ENCODE peak calls at places on chromosomes 12 and 14, in nine cellular contexts. H, K, U, Z, A, R, F, M and O are unnamed samples.

GRCh38 chr14:97866186-97866585 is 1069.0 kb downstream of the VRK1 start:
- ATAC-seq in H (no peak), K (peak; percentile 28), U (no peak), Z (no peak), A (no peak), R (no peak), F (no peak), M (no peak), O (no peak)

GRCh38 chr14:64682173-64682710 is 22.0 kb upstream of the PLEKHG3 start:
- ATAC-seq in H (peak; percentile 86), K (no peak), U (no peak), Z (no peak), A (peak; percentile 93), R (no peak), F (peak; percentile 89), M (no peak), O (peak; percentile 91)

GRCh38 chr12:74490390-74491064 is 47.1 kb upstream of the ATXN7L3B start:
- ATAC-seq in H (no peak), K (peak; percentile 50), U (no peak), Z (no peak), A (no peak), R (peak; percentile 86), F (no peak), M (no peak), O (no peak)

GRCh38 chr14:90275820-90276219 is 19.5 kb downstream of the PSMC1 start:
- ATAC-seq in H (no peak), K (no peak), U (no peak), Z (peak; percentile 13), A (no peak), R (peak; percentile 78), F (no peak), M (no peak), O (no peak)

GRCh38 chr12:68601767-68602166 is 8.9 kb upstream of the RAP1B start:
- ATAC-seq in H (no peak), K (no peak), U (no peak), Z (no peak), A (no peak), R (no peak), F (no peak), M (no peak), O (no peak)

GRCh38 chr12:46473634-46474201 is 101.1 kb upstream of the SLC38A2 start:
- ATAC-seq in H (peak; percentile 87), K (no peak), U (no peak), Z (no peak), A (peak; percentile 91), R (no peak), F (peak; percentile 91), M (peak; percentile 72), O (peak; percentile 84)

GRCh38 chr12:47084172-47084571 is 4.4 kb upstream of the AMIGO2 start:
- ATAC-seq in H (no peak), K (no peak), U (peak; percentile 33), Z (peak; percentile 7), A (no peak), R (peak; percentile 24), F (no peak), M (no peak), O (no peak)

GRCh38 chr12:129635003-129635685 is 268.7 kb downstream of the TMEM132D start:
- ATAC-seq in H (no peak), K (no peak), U (no peak), Z (no peak), A (no peak), R (no peak), F (no peak), M (no peak), O (no peak)

GRCh38 chr12:89098390-89099102 is 253.8 kb downstream of the DUSP6 start:
- ATAC-seq in H (peak; percentile 57), K (no peak), U (no peak), Z (no peak), A (no peak), R (no peak), F (no peak), M (no peak), O (no peak)

GRCh38 chr12:67484788-67485480 is 163.6 kb upstream of the DYRK2 start:
- ATAC-seq in H (no peak), K (no peak), U (peak; percentile 42), Z (peak; percentile 33), A (no peak), R (no peak), F (no peak), M (no peak), O (no peak)

GRCh38 chr12:51318846-51319570 is 5.0 kb downstream of the BIN2 start:
- ATAC-seq in H (no peak), K (peak; percentile 50), U (peak; percentile 34), Z (no peak), A (no peak), R (peak; percentile 55), F (no peak), M (peak; percentile 45), O (no peak)

GRCh38 chr12:106030210-106031175 is 108.3 kb downstream of the NUAK1 start:
- ATAC-seq in H (no peak), K (peak; percentile 45), U (no peak), Z (peak; percentile 80), A (no peak), R (peak; percentile 50), F (no peak), M (no peak), O (no peak)

GRCh38 chr14:90733139-90733808 is 83.0 kb downstream of the TTC7B start:
- ATAC-seq in H (peak; percentile 76), K (no peak), U (no peak), Z (no peak), A (no peak), R (no peak), F (no peak), M (no peak), O (no peak)

GRCh38 chr12:56040963-56041578 is 647 bp upstream of the RPS26 start:
- ATAC-seq in H (no peak), K (peak; percentile 8), U (no peak), Z (no peak), A (no peak), R (no peak), F (peak; percentile 0), M (no peak), O (no peak)

GRCh38 chr14:60275932-60276331 is 26.9 kb downstream of the PPM1A start:
- ATAC-seq in H (no peak), K (no peak), U (no peak), Z (no peak), A (no peak), R (no peak), F (no peak), M (no peak), O (no peak)

GRCh38 chr12:85920324-85920947 is 46.3 kb downstream of the NTS start:
- ATAC-seq in H (no peak), K (peak; percentile 33), U (no peak), Z (no peak), A (no peak), R (no peak), F (no peak), M (no peak), O (no peak)

GRCh38 chr12:3175238-3175637 is 98.1 kb downstream of the TSPAN9 start:
- ATAC-seq in H (peak; percentile 40), K (no peak), U (no peak), Z (no peak), A (no peak), R (no peak), F (no peak), M (no peak), O (no peak)

GRCh38 chr12:1473418-1473817 is 121.0 kb downstream of the FBXL14 start:
- ATAC-seq in H (no peak), K (peak; percentile 82), U (no peak), Z (peak; percentile 65), A (no peak), R (peak; percentile 59), F (no peak), M (peak; percentile 52), O (no peak)

GRCh38 chr14:22026527-22026926 is 352.9 kb upstream of the OR4E1 start:
- ATAC-seq in H (no peak), K (no peak), U (no peak), Z (no peak), A (no peak), R (no peak), F (no peak), M (no peak), O (no peak)

GRCh38 chr14:90274808-90275454 is 18.6 kb downstream of the PSMC1 start:
- ATAC-seq in H (no peak), K (peak; percentile 54), U (peak; percentile 83), Z (peak; percentile 53), A (no peak), R (peak; percentile 78), F (no peak), M (no peak), O (no peak)

GRCh38 chr12:103586791-103587370 is at the start of gene STAB2:
- ATAC-seq in H (no peak), K (no peak), U (no peak), Z (no peak), A (no peak), R (no peak), F (no peak), M (no peak), O (no peak)

GRCh38 chr12:129489277-129489676 is 414.5 kb downstream of the TMEM132D start:
- ATAC-seq in H (no peak), K (no peak), U (no peak), Z (no peak), A (no peak), R (no peak), F (no peak), M (no peak), O (no peak)

GRCh38 chr12:71556881-71557280 is 106.8 kb downstream of the ZFC3H1 start:
- ATAC-seq in H (no peak), K (no peak), U (no peak), Z (no peak), A (no peak), R (no peak), F (no peak), M (no peak), O (no peak)

GRCh38 chr12:78088391-78088832 is 257.7 kb downstream of the NAV3 start:
- ATAC-seq in H (no peak), K (no peak), U (no peak), Z (no peak), A (peak; percentile 42), R (no peak), F (no peak), M (no peak), O (no peak)

GRCh38 chr14:100982764-100983163 is 79.2 kb upstream of the RTL1 start:
- ATAC-seq in H (no peak), K (no peak), U (no peak), Z (no peak), A (no peak), R (no peak), F (no peak), M (no peak), O (no peak)

GRCh38 chr14:68825729-68826128 is 32.9 kb upstream of the ZFP36L1 start:
- ATAC-seq in H (no peak), K (no peak), U (no peak), Z (no peak), A (no peak), R (no peak), F (no peak), M (no peak), O (no peak)

GRCh38 chr12:58540480-58541299 is 379.6 kb downstream of the LRIG3 start:
- ATAC-seq in H (peak; percentile 90), K (peak; percentile 58), U (no peak), Z (peak; percentile 28), A (peak; percentile 96), R (no peak), F (peak; percentile 83), M (no peak), O (peak; percentile 86)

GRCh38 chr14:99234982-99235491 is 37.0 kb downstream of the BCL11B start:
- ATAC-seq in H (no peak), K (peak; percentile 35), U (peak; percentile 57), Z (peak; percentile 51), A (no peak), R (peak; percentile 27), F (no peak), M (no peak), O (no peak)

GRCh38 chr12:65958456-65958855 is 134.2 kb downstream of the HMGA2 start:
- ATAC-seq in H (no peak), K (no peak), U (no peak), Z (no peak), A (no peak), R (no peak), F (peak; percentile 58), M (no peak), O (no peak)

GRCh38 chr14:65012353-65012752 is 25.7 kb downstream of the FNTB start:
- ATAC-seq in H (no peak), K (no peak), U (no peak), Z (no peak), A (no peak), R (no peak), F (no peak), M (no peak), O (no peak)

GRCh38 chr12:71710276-71711125 is 24.6 kb downstream of the TMEM19 start:
- ATAC-seq in H (no peak), K (no peak), U (no peak), Z (peak; percentile 78), A (no peak), R (peak; percentile 67), F (no peak), M (peak; percentile 28), O (no peak)